ENCODE peak calls at places on chromosomes 5 and 9, in ten cellular contexts. R, F, L, Q, S, H, X, N, C and T are unnamed samples.
A peak's percentile ranks its signal among the peaks of the same experiment; 100 is the strongest.

GRCh38 chr9:92762781-92763708 is 1.6 kb downstream of the BICD2 start:
- DNase-seq in R (no peak), F (no peak), L (no peak), Q (no peak), S (no peak), H (no peak), X (no peak), N (no peak), C (no peak), T (no peak)

GRCh38 chr5:10831416-10831815 is 70.4 kb upstream of the DAP start:
- DNase-seq in R (no peak), F (peak; percentile 64), L (no peak), Q (peak; percentile 89), S (no peak), H (no peak), X (no peak), N (no peak), C (no peak), T (no peak)

GRCh38 chr5:158301186-158301585 is 442.2 kb upstream of the CLINT1 start:
- DNase-seq in R (no peak), F (no peak), L (no peak), Q (no peak), S (no peak), H (no peak), X (no peak), N (no peak), C (no peak), T (no peak)

GRCh38 chr9:14270358-14271077 is 43.4 kb downstream of the NFIB start:
- DNase-seq in R (no peak), F (peak; percentile 51), L (no peak), Q (no peak), S (no peak), H (no peak), X (no peak), N (no peak), C (no peak), T (no peak)

GRCh38 chr5:159817262-159818029 is 98.8 kb upstream of the ADRA1B start:
- DNase-seq in R (no peak), F (no peak), L (no peak), Q (no peak), S (no peak), H (no peak), X (no peak), N (no peak), C (no peak), T (no peak)

GRCh38 chr9:37350486-37351190 is 71.9 kb upstream of the GRHPR start:
- DNase-seq in R (no peak), F (peak; percentile 38), L (no peak), Q (peak; percentile 31), S (no peak), H (no peak), X (no peak), N (no peak), C (no peak), T (no peak)

GRCh38 chr5:132210944-132211343 is 16.7 kb downstream of the P4HA2 start:
- DNase-seq in R (no peak), F (no peak), L (no peak), Q (no peak), S (no peak), H (peak; percentile 16), X (no peak), N (no peak), C (peak; percentile 65), T (no peak)

GRCh38 chr9:37253377-37253937 is 133.1 kb downstream of the ZCCHC7 start:
- DNase-seq in R (no peak), F (no peak), L (no peak), Q (no peak), S (no peak), H (no peak), X (no peak), N (no peak), C (no peak), T (no peak)

GRCh38 chr9:123318961-123319421 is 37.0 kb upstream of the CRB2 start:
- DNase-seq in R (no peak), F (no peak), L (no peak), Q (peak; percentile 33), S (no peak), H (no peak), X (no peak), N (no peak), C (peak; percentile 54), T (no peak)